ENCODE peak calls at places on chromosomes 12 and 14, in seven cellular contexts. One of them, this sample, is unnamed.

GRCh38 chr12:64826234-64826633 is 1.8 kb downstream of the TBC1D30 start:
- DNase-seq in cardiac muscle cell: peak
- DNase-seq in substantia nigra: no peak
- DNase-seq in H1: no peak
- DNase-seq in CD4-positive, alpha-beta T cell: no peak
- DNase-seq in heart right ventricle: peak
- DNase-seq in caudate nucleus: no peak
- DNase-seq in this sample: peak

GRCh38 chr14:55398679-55399078 is 13.0 kb downstream of the ATG14 start:
- DNase-seq in cardiac muscle cell: no peak
- DNase-seq in substantia nigra: no peak
- DNase-seq in H1: no peak
- DNase-seq in CD4-positive, alpha-beta T cell: no peak
- DNase-seq in heart right ventricle: peak
- DNase-seq in caudate nucleus: no peak
- DNase-seq in this sample: peak

GRCh38 chr12:5806376-5807089 is 138.5 kb downstream of the ANO2 start:
- DNase-seq in cardiac muscle cell: no peak
- DNase-seq in substantia nigra: no peak
- DNase-seq in H1: no peak
- DNase-seq in CD4-positive, alpha-beta T cell: no peak
- DNase-seq in heart right ventricle: no peak
- DNase-seq in caudate nucleus: no peak
- DNase-seq in this sample: no peak

GRCh38 chr12:28057856-28058615 is 85.5 kb upstream of the PTHLH start:
- DNase-seq in cardiac muscle cell: no peak
- DNase-seq in substantia nigra: no peak
- DNase-seq in H1: no peak
- DNase-seq in CD4-positive, alpha-beta T cell: no peak
- DNase-seq in heart right ventricle: no peak
- DNase-seq in caudate nucleus: no peak
- DNase-seq in this sample: no peak

GRCh38 chr12:95248604-95249355 is 31.2 kb downstream of the VEZT start:
- DNase-seq in cardiac muscle cell: no peak
- DNase-seq in substantia nigra: no peak
- DNase-seq in H1: no peak
- DNase-seq in CD4-positive, alpha-beta T cell: no peak
- DNase-seq in heart right ventricle: no peak
- DNase-seq in caudate nucleus: no peak
- DNase-seq in this sample: no peak

GRCh38 chr12:127355061-127355820 is 911.7 kb upstream of the TMEM132C start:
- DNase-seq in cardiac muscle cell: peak
- DNase-seq in substantia nigra: no peak
- DNase-seq in H1: no peak
- DNase-seq in CD4-positive, alpha-beta T cell: no peak
- DNase-seq in heart right ventricle: no peak
- DNase-seq in caudate nucleus: no peak
- DNase-seq in this sample: peak

GRCh38 chr12:101552277-101552676 is 42.5 kb upstream of the MYBPC1 start:
- DNase-seq in cardiac muscle cell: no peak
- DNase-seq in substantia nigra: no peak
- DNase-seq in H1: no peak
- DNase-seq in CD4-positive, alpha-beta T cell: no peak
- DNase-seq in heart right ventricle: no peak
- DNase-seq in caudate nucleus: no peak
- DNase-seq in this sample: no peak

GRCh38 chr12:41424651-41425050 is 236.5 kb downstream of the PDZRN4 start:
- DNase-seq in cardiac muscle cell: no peak
- DNase-seq in substantia nigra: no peak
- DNase-seq in H1: no peak
- DNase-seq in CD4-positive, alpha-beta T cell: no peak
- DNase-seq in heart right ventricle: no peak
- DNase-seq in caudate nucleus: no peak
- DNase-seq in this sample: no peak

GRCh38 chr12:71439613-71440392 is at the start of gene LGR5:
- DNase-seq in cardiac muscle cell: peak
- DNase-seq in substantia nigra: peak
- DNase-seq in H1: no peak
- DNase-seq in CD4-positive, alpha-beta T cell: no peak
- DNase-seq in heart right ventricle: no peak
- DNase-seq in caudate nucleus: peak
- DNase-seq in this sample: peak

GRCh38 chr12:2679816-2680675 is 114.7 kb upstream of the FKBP4 start:
- DNase-seq in cardiac muscle cell: no peak
- DNase-seq in substantia nigra: no peak
- DNase-seq in H1: no peak
- DNase-seq in CD4-positive, alpha-beta T cell: no peak
- DNase-seq in heart right ventricle: no peak
- DNase-seq in caudate nucleus: no peak
- DNase-seq in this sample: no peak

GRCh38 chr12:106840217-106840616 is 65.7 kb downstream of the RIC8B start:
- DNase-seq in cardiac muscle cell: peak
- DNase-seq in substantia nigra: no peak
- DNase-seq in H1: no peak
- DNase-seq in CD4-positive, alpha-beta T cell: no peak
- DNase-seq in heart right ventricle: no peak
- DNase-seq in caudate nucleus: no peak
- DNase-seq in this sample: no peak

GRCh38 chr12:109637341-109637740 is 63.7 kb downstream of the MVK start:
- DNase-seq in cardiac muscle cell: no peak
- DNase-seq in substantia nigra: no peak
- DNase-seq in H1: no peak
- DNase-seq in CD4-positive, alpha-beta T cell: no peak
- DNase-seq in heart right ventricle: no peak
- DNase-seq in caudate nucleus: no peak
- DNase-seq in this sample: no peak

GRCh38 chr12:26212356-26212755 is 17.0 kb downstream of the SSPN start:
- DNase-seq in cardiac muscle cell: no peak
- DNase-seq in substantia nigra: no peak
- DNase-seq in H1: no peak
- DNase-seq in CD4-positive, alpha-beta T cell: no peak
- DNase-seq in heart right ventricle: no peak
- DNase-seq in caudate nucleus: no peak
- DNase-seq in this sample: no peak

GRCh38 chr14:37047996-37048395 is 124.4 kb downstream of the SLC25A21 start:
- DNase-seq in cardiac muscle cell: no peak
- DNase-seq in substantia nigra: no peak
- DNase-seq in H1: no peak
- DNase-seq in CD4-positive, alpha-beta T cell: no peak
- DNase-seq in heart right ventricle: no peak
- DNase-seq in caudate nucleus: no peak
- DNase-seq in this sample: no peak

GRCh38 chr14:69263364-69263763 is 3.4 kb downstream of the GALNT16 start:
- DNase-seq in cardiac muscle cell: no peak
- DNase-seq in substantia nigra: no peak
- DNase-seq in H1: no peak
- DNase-seq in CD4-positive, alpha-beta T cell: no peak
- DNase-seq in heart right ventricle: peak
- DNase-seq in caudate nucleus: peak
- DNase-seq in this sample: no peak

GRCh38 chr14:36604757-36605505 is 22.5 kb upstream of the NKX2-8 start:
- DNase-seq in cardiac muscle cell: peak
- DNase-seq in substantia nigra: no peak
- DNase-seq in H1: no peak
- DNase-seq in CD4-positive, alpha-beta T cell: no peak
- DNase-seq in heart right ventricle: peak
- DNase-seq in caudate nucleus: no peak
- DNase-seq in this sample: peak

GRCh38 chr14:53109028-53109687 is 44.0 kb downstream of the DDHD1 start:
- DNase-seq in cardiac muscle cell: no peak
- DNase-seq in substantia nigra: no peak
- DNase-seq in H1: no peak
- DNase-seq in CD4-positive, alpha-beta T cell: peak
- DNase-seq in heart right ventricle: no peak
- DNase-seq in caudate nucleus: no peak
- DNase-seq in this sample: no peak

GRCh38 chr12:122538496-122538895 is 11.4 kb downstream of the KNTC1 start:
- DNase-seq in cardiac muscle cell: no peak
- DNase-seq in substantia nigra: no peak
- DNase-seq in H1: no peak
- DNase-seq in CD4-positive, alpha-beta T cell: no peak
- DNase-seq in heart right ventricle: no peak
- DNase-seq in caudate nucleus: no peak
- DNase-seq in this sample: no peak

DNA sequence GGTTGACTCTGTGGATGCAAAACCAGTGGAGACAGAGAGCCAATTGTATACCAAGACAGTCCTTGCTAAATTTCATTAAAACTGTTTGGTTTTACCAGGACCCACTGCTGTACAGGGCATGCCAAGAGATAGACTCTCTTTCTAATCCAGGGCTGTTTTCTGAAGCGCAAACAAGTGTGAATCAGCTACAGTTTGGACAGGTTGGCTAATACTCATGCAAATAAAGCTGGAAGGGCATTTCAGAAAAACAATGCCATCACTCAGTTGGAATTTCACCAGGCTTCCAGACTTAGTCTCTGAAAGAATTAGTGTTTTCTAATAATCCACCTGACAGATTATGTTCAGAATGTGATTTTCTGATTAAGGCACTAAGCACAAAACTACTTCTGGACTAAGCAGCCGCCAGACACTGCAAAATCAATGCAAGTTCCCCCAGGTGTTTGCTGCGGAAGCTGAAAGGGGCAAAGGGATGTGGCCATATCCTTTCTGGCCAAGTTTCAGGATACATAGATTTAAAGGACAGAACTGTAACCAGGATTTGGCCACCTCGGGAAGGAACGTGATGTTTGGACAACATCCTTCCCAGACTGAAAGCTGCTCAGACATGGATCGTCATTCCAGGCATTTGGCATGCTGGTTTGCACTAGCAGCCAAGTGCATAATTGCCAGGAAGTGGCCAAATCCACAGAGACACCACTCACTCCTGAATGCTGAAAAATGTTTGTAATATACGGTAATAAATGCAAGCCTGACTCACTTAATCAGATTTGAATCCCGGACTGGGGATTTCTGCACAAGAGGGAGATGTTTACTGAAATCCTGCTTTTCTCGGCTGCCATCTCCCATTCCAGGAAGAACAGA is 32.0 kb upstream of the CDKN3 start:
- DNase-seq in cardiac muscle cell: no peak
- DNase-seq in substantia nigra: no peak
- DNase-seq in H1: no peak
- DNase-seq in CD4-positive, alpha-beta T cell: no peak
- DNase-seq in heart right ventricle: peak
- DNase-seq in caudate nucleus: no peak
- DNase-seq in this sample: no peak
- H3K27ac ChIP-seq in cardiac muscle cell: no peak
- H3K27ac ChIP-seq in substantia nigra: no peak
- H3K27ac ChIP-seq in H1: no peak
- H3K27ac ChIP-seq in CD4-positive, alpha-beta T cell: no peak
- H3K27ac ChIP-seq in heart right ventricle: peak
- H3K27ac ChIP-seq in caudate nucleus: no peak
- H3K27ac ChIP-seq in this sample: no peak

GRCh38 chr12:6935551-6936377 is 7.9 kb upstream of the RNU7-1 start:
- DNase-seq in cardiac muscle cell: no peak
- DNase-seq in substantia nigra: no peak
- DNase-seq in H1: no peak
- DNase-seq in CD4-positive, alpha-beta T cell: no peak
- DNase-seq in heart right ventricle: no peak
- DNase-seq in caudate nucleus: no peak
- DNase-seq in this sample: no peak
- H3K27ac ChIP-seq in cardiac muscle cell: peak
- H3K27ac ChIP-seq in substantia nigra: no peak
- H3K27ac ChIP-seq in H1: no peak
- H3K27ac ChIP-seq in CD4-positive, alpha-beta T cell: peak
- H3K27ac ChIP-seq in heart right ventricle: peak
- H3K27ac ChIP-seq in caudate nucleus: no peak
- H3K27ac ChIP-seq in this sample: no peak

DNA sequence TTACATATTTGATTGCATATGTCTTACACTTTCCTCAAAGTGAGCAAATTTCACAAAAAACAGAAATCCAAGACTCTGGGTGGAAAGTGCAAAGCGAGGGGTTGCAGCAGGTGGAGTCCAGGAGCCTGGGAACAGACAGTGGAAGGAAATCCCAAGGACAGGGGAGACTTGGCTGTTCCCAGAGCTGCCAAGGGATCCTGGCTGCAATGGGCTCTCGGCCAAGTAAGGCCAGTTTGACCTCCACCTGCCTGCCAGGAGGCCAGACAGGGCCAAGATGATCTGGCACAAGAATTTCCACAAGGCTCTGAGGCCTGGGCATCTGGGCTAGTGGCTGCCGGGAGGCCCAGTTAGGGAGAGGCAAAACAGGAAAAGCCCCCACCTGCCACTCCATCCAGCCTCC is 16.6 kb downstream of the SCARB1 start:
- DNase-seq in cardiac muscle cell: no peak
- DNase-seq in substantia nigra: no peak
- DNase-seq in H1: no peak
- DNase-seq in CD4-positive, alpha-beta T cell: no peak
- DNase-seq in heart right ventricle: no peak
- DNase-seq in caudate nucleus: no peak
- DNase-seq in this sample: peak
- H3K27ac ChIP-seq in cardiac muscle cell: no peak
- H3K27ac ChIP-seq in substantia nigra: peak
- H3K27ac ChIP-seq in H1: no peak
- H3K27ac ChIP-seq in CD4-positive, alpha-beta T cell: no peak
- H3K27ac ChIP-seq in heart right ventricle: peak
- H3K27ac ChIP-seq in caudate nucleus: peak
- H3K27ac ChIP-seq in this sample: peak

DNA sequence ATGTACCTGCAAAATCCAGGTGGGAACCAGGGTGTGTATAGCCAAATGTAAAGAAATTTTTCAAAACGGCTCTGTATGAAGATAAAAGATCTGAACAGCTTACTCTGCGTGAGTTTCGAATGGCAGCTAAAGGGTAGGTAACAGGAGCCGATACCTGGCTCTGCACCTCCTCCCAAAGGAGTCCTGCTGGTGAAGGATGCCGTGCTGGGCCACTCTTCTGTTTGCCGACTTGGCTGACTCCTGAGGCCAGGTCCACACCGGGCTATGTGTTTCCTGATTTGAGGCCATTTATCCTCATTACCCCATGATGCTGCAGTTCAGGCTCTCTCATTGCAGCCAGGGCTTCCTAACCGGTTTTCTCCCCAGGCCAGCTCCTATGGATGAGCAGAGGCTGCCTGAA is 244.6 kb downstream of the SLC41A2 start:
- DNase-seq in cardiac muscle cell: no peak
- DNase-seq in substantia nigra: no peak
- DNase-seq in H1: no peak
- DNase-seq in CD4-positive, alpha-beta T cell: no peak
- DNase-seq in heart right ventricle: no peak
- DNase-seq in caudate nucleus: no peak
- DNase-seq in this sample: no peak
- H3K27ac ChIP-seq in cardiac muscle cell: no peak
- H3K27ac ChIP-seq in substantia nigra: no peak
- H3K27ac ChIP-seq in H1: no peak
- H3K27ac ChIP-seq in CD4-positive, alpha-beta T cell: no peak
- H3K27ac ChIP-seq in heart right ventricle: no peak
- H3K27ac ChIP-seq in caudate nucleus: no peak
- H3K27ac ChIP-seq in this sample: no peak